ENCODE peak calls at places on chromosome 13, in six cellular contexts. C, V, Y, I, Z and S are unnamed samples.

GRCh38 chr13:112972867-112973576 is 4.0 kb downstream of the MCF2L start:
- DNase-seq in C (peak), V (no peak), Y (no peak), I (peak), Z (no peak), S (no peak)

GRCh38 chr13:93309886-93310520 is 83.4 kb downstream of the GPC6 start:
- DNase-seq in C (no peak), V (no peak), Y (no peak), I (no peak), Z (peak), S (no peak)

GRCh38 chr13:83449666-83450395 is 432.4 kb downstream of the SLITRK1 start:
- DNase-seq in C (no peak), V (no peak), Y (no peak), I (no peak), Z (no peak), S (no peak)

GRCh38 chr13:100156786-100157185 is 67.9 kb downstream of the PCCA start:
- DNase-seq in C (no peak), V (no peak), Y (no peak), I (no peak), Z (no peak), S (peak)

GRCh38 chr13:95073826-95074345 is 227.4 kb downstream of the ABCC4 start:
- DNase-seq in C (no peak), V (no peak), Y (no peak), I (no peak), Z (no peak), S (no peak)

GRCh38 chr13:23671367-23671766 is 101.2 kb downstream of the TNFRSF19 start:
- DNase-seq in C (no peak), V (no peak), Y (no peak), I (no peak), Z (no peak), S (no peak)

GRCh38 chr13:45133396-45134118 is 13.2 kb downstream of the GTF2F2 start:
- DNase-seq in C (no peak), V (no peak), Y (no peak), I (no peak), Z (no peak), S (no peak)

GRCh38 chr13:94006271-94006670 is 473.2 kb downstream of the DCT start:
- DNase-seq in C (no peak), V (no peak), Y (no peak), I (no peak), Z (no peak), S (no peak)

GRCh38 chr13:104779311-104779710 is 1713.1 kb upstream of the SLC10A2 start:
- DNase-seq in C (no peak), V (no peak), Y (no peak), I (no peak), Z (peak), S (no peak)

GRCh38 chr13:42418184-42418583 is 146.2 kb downstream of the AKAP11 start:
- DNase-seq in C (no peak), V (no peak), Y (no peak), I (no peak), Z (no peak), S (no peak)

GRCh38 chr13:21537105-21537504 is 66.9 kb downstream of the MICU2 start:
- DNase-seq in C (no peak), V (no peak), Y (no peak), I (no peak), Z (no peak), S (no peak)

GRCh38 chr13:45718063-45718462 is 15.9 kb downstream of the CBY2 start:
- DNase-seq in C (no peak), V (peak), Y (no peak), I (no peak), Z (no peak), S (peak)

GRCh38 chr13:33312150-33312908 is 26.8 kb upstream of the STARD13 start:
- DNase-seq in C (no peak), V (no peak), Y (no peak), I (no peak), Z (no peak), S (peak)

GRCh38 chr13:79225487-79226232 is 180.4 kb downstream of the RBM26 start:
- DNase-seq in C (no peak), V (no peak), Y (no peak), I (no peak), Z (no peak), S (no peak)

GRCh38 chr13:66077286-66077685 is 1152.8 kb downstream of the PCDH9 start:
- DNase-seq in C (no peak), V (peak), Y (no peak), I (no peak), Z (no peak), S (peak)

GRCh38 chr13:98721825-98722510 is 30.5 kb downstream of the SLC15A1 start:
- DNase-seq in C (no peak), V (no peak), Y (no peak), I (no peak), Z (no peak), S (no peak)

GRCh38 chr13:20161275-20161950 is 561 bp upstream of the GJA3 start:
- DNase-seq in C (peak), V (peak), Y (peak), I (peak), Z (no peak), S (peak)

GRCh38 chr13:104140557-104140956 is 1074.3 kb upstream of the SLC10A2 start:
- DNase-seq in C (no peak), V (no peak), Y (no peak), I (no peak), Z (peak), S (peak)

GRCh38 chr13:83935566-83935965 is 53.3 kb upstream of the SLITRK1 start:
- DNase-seq in C (no peak), V (no peak), Y (no peak), I (no peak), Z (no peak), S (no peak)